ENCODE peak calls at places on chromosome 19, in eight cellular contexts. One of them, this sample, is unnamed.

GRCh38 chr19:15400521-15401396 is 18.0 kb downstream of the AKAP8L start:
- DNase-seq in amygdala: no peak
- DNase-seq in fibroblast of lung: no peak
- DNase-seq in activated gamma-delta T cell treated with anti-CD3 and anti-CD28 coated beads, Interleukin-2, amount 50 U/mL, for 16 hours: no peak
- DNase-seq in ELR: no peak
- DNase-seq in glutamatergic neuron: peak
- DNase-seq in lower leg skin: peak
- DNase-seq in stimulated activated naive CD8-positive, alpha-beta T cell treated with anti-CD3 and anti-CD28 coated beads, Interleukin-15, Interleukin-2, amounts not matched to agents 100 U/mL and 50 U/mL, for 24 hours: no peak
- DNase-seq in this sample: no peak

GRCh38 chr19:50790898-50791562 is 815 bp downstream of the ACP4 start:
- DNase-seq in amygdala: no peak
- DNase-seq in fibroblast of lung: no peak
- DNase-seq in activated gamma-delta T cell treated with anti-CD3 and anti-CD28 coated beads, Interleukin-2, amount 50 U/mL, for 16 hours: no peak
- DNase-seq in ELR: peak
- DNase-seq in glutamatergic neuron: no peak
- DNase-seq in lower leg skin: no peak
- DNase-seq in stimulated activated naive CD8-positive, alpha-beta T cell treated with anti-CD3 and anti-CD28 coated beads, Interleukin-15, Interleukin-2, amounts not matched to agents 100 U/mL and 50 U/mL, for 24 hours: no peak
- DNase-seq in this sample: no peak

GRCh38 chr19:49809155-49809986 is 3.7 kb downstream of the FUZ start:
- DNase-seq in amygdala: no peak
- DNase-seq in fibroblast of lung: peak
- DNase-seq in activated gamma-delta T cell treated with anti-CD3 and anti-CD28 coated beads, Interleukin-2, amount 50 U/mL, for 16 hours: peak
- DNase-seq in ELR: peak
- DNase-seq in glutamatergic neuron: peak
- DNase-seq in lower leg skin: peak
- DNase-seq in stimulated activated naive CD8-positive, alpha-beta T cell treated with anti-CD3 and anti-CD28 coated beads, Interleukin-15, Interleukin-2, amounts not matched to agents 100 U/mL and 50 U/mL, for 24 hours: peak
- DNase-seq in this sample: peak

GRCh38 chr19:39194832-39195542 is 1.8 kb upstream of the NCCRP1 start:
- DNase-seq in amygdala: no peak
- DNase-seq in fibroblast of lung: no peak
- DNase-seq in activated gamma-delta T cell treated with anti-CD3 and anti-CD28 coated beads, Interleukin-2, amount 50 U/mL, for 16 hours: no peak
- DNase-seq in ELR: no peak
- DNase-seq in glutamatergic neuron: no peak
- DNase-seq in lower leg skin: no peak
- DNase-seq in stimulated activated naive CD8-positive, alpha-beta T cell treated with anti-CD3 and anti-CD28 coated beads, Interleukin-15, Interleukin-2, amounts not matched to agents 100 U/mL and 50 U/mL, for 24 hours: no peak
- DNase-seq in this sample: no peak

GRCh38 chr19:10114651-10115391 is 3.3 kb downstream of the P2RY11 start:
- DNase-seq in amygdala: no peak
- DNase-seq in fibroblast of lung: no peak
- DNase-seq in activated gamma-delta T cell treated with anti-CD3 and anti-CD28 coated beads, Interleukin-2, amount 50 U/mL, for 16 hours: no peak
- DNase-seq in ELR: peak
- DNase-seq in glutamatergic neuron: no peak
- DNase-seq in lower leg skin: no peak
- DNase-seq in stimulated activated naive CD8-positive, alpha-beta T cell treated with anti-CD3 and anti-CD28 coated beads, Interleukin-15, Interleukin-2, amounts not matched to agents 100 U/mL and 50 U/mL, for 24 hours: peak
- DNase-seq in this sample: no peak

GRCh38 chr19:56223481-56223880 is 21.4 kb downstream of the ZSCAN5C start:
- DNase-seq in amygdala: no peak
- DNase-seq in fibroblast of lung: no peak
- DNase-seq in activated gamma-delta T cell treated with anti-CD3 and anti-CD28 coated beads, Interleukin-2, amount 50 U/mL, for 16 hours: no peak
- DNase-seq in ELR: no peak
- DNase-seq in glutamatergic neuron: no peak
- DNase-seq in lower leg skin: peak
- DNase-seq in stimulated activated naive CD8-positive, alpha-beta T cell treated with anti-CD3 and anti-CD28 coated beads, Interleukin-15, Interleukin-2, amounts not matched to agents 100 U/mL and 50 U/mL, for 24 hours: no peak
- DNase-seq in this sample: no peak

GRCh38 chr19:16327911-16328823 is 3.5 kb downstream of the KLF2 start:
- DNase-seq in amygdala: peak
- DNase-seq in fibroblast of lung: peak
- DNase-seq in activated gamma-delta T cell treated with anti-CD3 and anti-CD28 coated beads, Interleukin-2, amount 50 U/mL, for 16 hours: no peak
- DNase-seq in ELR: peak
- DNase-seq in glutamatergic neuron: no peak
- DNase-seq in lower leg skin: peak
- DNase-seq in stimulated activated naive CD8-positive, alpha-beta T cell treated with anti-CD3 and anti-CD28 coated beads, Interleukin-15, Interleukin-2, amounts not matched to agents 100 U/mL and 50 U/mL, for 24 hours: peak
- DNase-seq in this sample: no peak

GRCh38 chr19:14473915-14474578 is 1.1 kb downstream of the PTGER1 start:
- DNase-seq in amygdala: no peak
- DNase-seq in fibroblast of lung: peak
- DNase-seq in activated gamma-delta T cell treated with anti-CD3 and anti-CD28 coated beads, Interleukin-2, amount 50 U/mL, for 16 hours: no peak
- DNase-seq in ELR: no peak
- DNase-seq in glutamatergic neuron: peak
- DNase-seq in lower leg skin: no peak
- DNase-seq in stimulated activated naive CD8-positive, alpha-beta T cell treated with anti-CD3 and anti-CD28 coated beads, Interleukin-15, Interleukin-2, amounts not matched to agents 100 U/mL and 50 U/mL, for 24 hours: no peak
- DNase-seq in this sample: no peak

GRCh38 chr19:50877338-50877737 is 4.1 kb downstream of the KLK2 start:
- DNase-seq in amygdala: no peak
- DNase-seq in fibroblast of lung: no peak
- DNase-seq in activated gamma-delta T cell treated with anti-CD3 and anti-CD28 coated beads, Interleukin-2, amount 50 U/mL, for 16 hours: no peak
- DNase-seq in ELR: no peak
- DNase-seq in glutamatergic neuron: no peak
- DNase-seq in lower leg skin: no peak
- DNase-seq in stimulated activated naive CD8-positive, alpha-beta T cell treated with anti-CD3 and anti-CD28 coated beads, Interleukin-15, Interleukin-2, amounts not matched to agents 100 U/mL and 50 U/mL, for 24 hours: no peak
- DNase-seq in this sample: no peak

GRCh38 chr19:16342002-16342715 is 17.5 kb downstream of the KLF2 start:
- DNase-seq in amygdala: peak
- DNase-seq in fibroblast of lung: peak
- DNase-seq in activated gamma-delta T cell treated with anti-CD3 and anti-CD28 coated beads, Interleukin-2, amount 50 U/mL, for 16 hours: no peak
- DNase-seq in ELR: no peak
- DNase-seq in glutamatergic neuron: no peak
- DNase-seq in lower leg skin: no peak
- DNase-seq in stimulated activated naive CD8-positive, alpha-beta T cell treated with anti-CD3 and anti-CD28 coated beads, Interleukin-15, Interleukin-2, amounts not matched to agents 100 U/mL and 50 U/mL, for 24 hours: peak
- DNase-seq in this sample: no peak